ENCODE peak calls at places on chromosome 4, in seven cellular contexts. One of them, this sample, is unnamed.

GRCh38 chr4:111213520-111213919 is 590.6 kb upstream of the PITX2 start:
- DNase-seq in sigmoid colon: no peak
- DNase-seq in PC-3: no peak
- DNase-seq in kidney epithelial cell: no peak
- DNase-seq in stomach: no peak
- DNase-seq in adrenal gland: no peak
- DNase-seq in fibroblast of mammary gland: no peak
- DNase-seq in this sample: no peak

GRCh38 chr4:4542824-4543485 is 1.1 kb upstream of the STX18 start:
- DNase-seq in stomach: no peak
- DNase-seq in adrenal gland: no peak
- DNase-seq in kidney epithelial cell: no peak
- DNase-seq in PC-3: no peak
- DNase-seq in sigmoid colon: no peak
- DNase-seq in fibroblast of mammary gland: peak; percentile 33
- DNase-seq in this sample: no peak

GRCh38 chr4:24686866-24687672 is 102.7 kb upstream of the DHX15 start:
- DNase-seq in kidney epithelial cell: no peak
- DNase-seq in stomach: peak; percentile 66
- DNase-seq in PC-3: peak; percentile 54
- DNase-seq in fibroblast of mammary gland: peak; percentile 12
- DNase-seq in sigmoid colon: no peak
- DNase-seq in adrenal gland: peak; percentile 23
- DNase-seq in this sample: no peak

GRCh38 chr4:158949094-158949493 is 153.8 kb upstream of the RAPGEF2 start:
- DNase-seq in kidney epithelial cell: no peak
- DNase-seq in sigmoid colon: no peak
- DNase-seq in stomach: no peak
- DNase-seq in PC-3: peak; percentile 35
- DNase-seq in fibroblast of mammary gland: peak; percentile 68
- DNase-seq in adrenal gland: no peak
- DNase-seq in this sample: peak; percentile 19

GRCh38 chr4:76896731-76897521 is 1.0 kb downstream of the SOWAHB start:
- DNase-seq in kidney epithelial cell: no peak
- DNase-seq in adrenal gland: peak; percentile 42
- DNase-seq in PC-3: peak; percentile 22
- DNase-seq in stomach: peak; percentile 70
- DNase-seq in fibroblast of mammary gland: no peak
- DNase-seq in sigmoid colon: no peak
- DNase-seq in this sample: no peak

GRCh38 chr4:114659386-114660008 is 60.9 kb downstream of the UGT8 start:
- DNase-seq in kidney epithelial cell: peak; percentile 50
- DNase-seq in fibroblast of mammary gland: peak; percentile 71
- DNase-seq in stomach: peak; percentile 67
- DNase-seq in sigmoid colon: no peak
- DNase-seq in PC-3: peak; percentile 68
- DNase-seq in adrenal gland: peak; percentile 45
- DNase-seq in this sample: peak; percentile 24

GRCh38 chr4:134862116-134862515 is 660.5 kb upstream of the PABPC4L start:
- DNase-seq in PC-3: peak; percentile 32
- DNase-seq in kidney epithelial cell: no peak
- DNase-seq in adrenal gland: no peak
- DNase-seq in fibroblast of mammary gland: no peak
- DNase-seq in stomach: no peak
- DNase-seq in sigmoid colon: no peak
- DNase-seq in this sample: no peak

GRCh38 chr4:70559216-70559830 is 32.7 kb upstream of the AMBN start:
- DNase-seq in kidney epithelial cell: peak; percentile 5
- DNase-seq in PC-3: peak; percentile 79
- DNase-seq in adrenal gland: peak; percentile 49
- DNase-seq in sigmoid colon: no peak
- DNase-seq in fibroblast of mammary gland: peak; percentile 38
- DNase-seq in stomach: peak; percentile 60
- DNase-seq in this sample: no peak

GRCh38 chr4:55347610-55348228 is 1.7 kb downstream of the SRD5A3 start:
- DNase-seq in kidney epithelial cell: no peak
- DNase-seq in sigmoid colon: no peak
- DNase-seq in PC-3: peak; percentile 42
- DNase-seq in stomach: no peak
- DNase-seq in adrenal gland: no peak
- DNase-seq in fibroblast of mammary gland: peak; percentile 36
- DNase-seq in this sample: no peak

GRCh38 chr4:113423631-113424030 is 337.9 kb downstream of the CAMK2D start:
- DNase-seq in sigmoid colon: no peak
- DNase-seq in stomach: no peak
- DNase-seq in fibroblast of mammary gland: peak; percentile 45
- DNase-seq in kidney epithelial cell: no peak
- DNase-seq in PC-3: no peak
- DNase-seq in adrenal gland: no peak
- DNase-seq in this sample: no peak

GRCh38 chr4:89897867-89898266 is 3.2 kb downstream of the MMRN1 start:
- DNase-seq in PC-3: no peak
- DNase-seq in adrenal gland: no peak
- DNase-seq in kidney epithelial cell: no peak
- DNase-seq in stomach: no peak
- DNase-seq in fibroblast of mammary gland: no peak
- DNase-seq in sigmoid colon: no peak
- DNase-seq in this sample: no peak

GRCh38 chr4:89899157-89899556 is 4.5 kb downstream of the MMRN1 start:
- DNase-seq in adrenal gland: no peak
- DNase-seq in fibroblast of mammary gland: no peak
- DNase-seq in stomach: no peak
- DNase-seq in kidney epithelial cell: no peak
- DNase-seq in sigmoid colon: no peak
- DNase-seq in PC-3: no peak
- DNase-seq in this sample: no peak

GRCh38 chr4:89898304-89898716 is 3.7 kb downstream of the MMRN1 start:
- DNase-seq in kidney epithelial cell: no peak
- DNase-seq in fibroblast of mammary gland: no peak
- DNase-seq in sigmoid colon: no peak
- DNase-seq in stomach: peak; percentile 76
- DNase-seq in PC-3: no peak
- DNase-seq in adrenal gland: no peak
- DNase-seq in this sample: no peak

GRCh38 chr4:89899854-89900253 is 5.2 kb downstream of the MMRN1 start:
- DNase-seq in adrenal gland: no peak
- DNase-seq in stomach: no peak
- DNase-seq in fibroblast of mammary gland: no peak
- DNase-seq in sigmoid colon: no peak
- DNase-seq in PC-3: no peak
- DNase-seq in kidney epithelial cell: no peak
- DNase-seq in this sample: no peak

DNA sequence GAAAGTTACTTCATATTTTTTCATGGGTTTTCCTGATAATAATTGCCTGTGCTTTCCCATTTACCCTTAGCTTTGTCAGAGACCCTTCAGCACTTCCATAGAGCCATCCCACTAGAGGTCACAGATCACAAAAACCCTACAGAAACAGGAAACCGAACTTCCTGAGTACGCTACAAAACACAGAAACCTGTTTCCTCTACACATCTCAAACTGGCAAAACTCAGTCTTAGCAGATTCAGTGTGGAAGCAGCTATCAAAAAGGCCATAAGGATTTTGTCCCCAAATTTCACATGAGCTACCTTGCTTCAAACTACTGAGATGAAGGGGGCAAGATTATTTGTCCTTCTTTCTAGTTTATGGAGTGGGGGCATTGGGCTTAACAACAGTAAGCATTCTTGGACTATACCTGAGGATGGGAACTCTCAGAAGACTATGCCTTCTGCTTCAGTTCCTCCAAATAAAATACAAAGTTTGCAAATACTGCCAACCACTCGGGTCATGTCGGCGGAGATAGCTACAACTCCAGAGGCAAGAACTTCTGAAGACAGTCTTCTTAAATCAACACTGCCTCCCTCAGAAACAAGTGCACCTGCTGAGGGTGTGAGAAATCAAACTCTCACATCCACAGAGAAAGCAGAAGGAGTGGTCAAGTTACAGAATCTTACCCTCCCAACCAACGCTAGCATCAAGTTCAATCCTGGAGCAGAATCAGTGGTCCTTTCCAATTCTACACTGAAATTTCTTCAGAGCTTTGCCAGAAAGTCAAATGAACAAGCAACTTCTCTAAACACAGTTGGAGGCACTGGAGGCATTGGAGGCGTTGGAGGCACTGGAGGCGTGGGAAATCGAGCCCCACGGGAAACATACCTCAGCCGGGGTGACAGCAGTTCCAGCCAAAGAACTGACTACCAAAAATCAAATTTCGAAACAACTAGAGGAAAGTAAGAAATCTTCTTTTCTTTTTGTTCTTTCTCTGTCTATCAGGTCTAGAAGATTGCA is at the start of gene MMRN1:
- DNase-seq in kidney epithelial cell: no peak
- DNase-seq in PC-3: no peak
- DNase-seq in stomach: no peak
- DNase-seq in sigmoid colon: no peak
- DNase-seq in fibroblast of mammary gland: no peak
- DNase-seq in adrenal gland: no peak
- DNase-seq in this sample: no peak
- H3K4me3 ChIP-seq in kidney epithelial cell: no peak within 1 kb of the TSS
- H3K4me3 ChIP-seq in PC-3: no peak within 1 kb of the TSS
- H3K4me3 ChIP-seq in stomach: no peak within 1 kb of the TSS
- H3K4me3 ChIP-seq in sigmoid colon: no peak within 1 kb of the TSS
- H3K4me3 ChIP-seq in fibroblast of mammary gland: no peak within 1 kb of the TSS
- H3K4me3 ChIP-seq in adrenal gland: no peak within 1 kb of the TSS
- H3K4me3 ChIP-seq in this sample: no peak within 1 kb of the TSS

GRCh38 chr4:3529363-3529762 is 2.9 kb downstream of the LRPAP1 start:
- DNase-seq in adrenal gland: peak; percentile 47
- DNase-seq in fibroblast of mammary gland: peak; percentile 38
- DNase-seq in PC-3: no peak
- DNase-seq in stomach: no peak
- DNase-seq in kidney epithelial cell: no peak
- DNase-seq in sigmoid colon: peak; percentile 67
- DNase-seq in this sample: no peak
- H3K4me3 ChIP-seq in adrenal gland: no peak overlapping the region
- H3K4me3 ChIP-seq in fibroblast of mammary gland: no peak overlapping the region
- H3K4me3 ChIP-seq in PC-3: no peak overlapping the region
- H3K4me3 ChIP-seq in stomach: no peak overlapping the region
- H3K4me3 ChIP-seq in kidney epithelial cell: no peak overlapping the region
- H3K4me3 ChIP-seq in sigmoid colon: no peak overlapping the region
- H3K4me3 ChIP-seq in this sample: no peak overlapping the region

GRCh38 chr4:87053064-87053693 is 118.4 kb downstream of the AFF1 start:
- DNase-seq in fibroblast of mammary gland: no peak
- DNase-seq in kidney epithelial cell: no peak
- DNase-seq in stomach: no peak
- DNase-seq in sigmoid colon: no peak
- DNase-seq in adrenal gland: no peak
- DNase-seq in PC-3: peak; percentile 4
- DNase-seq in this sample: no peak

GRCh38 chr4:87050596-87050995 is 115.8 kb downstream of the AFF1 start:
- DNase-seq in stomach: no peak
- DNase-seq in PC-3: no peak
- DNase-seq in fibroblast of mammary gland: no peak
- DNase-seq in adrenal gland: no peak
- DNase-seq in kidney epithelial cell: no peak
- DNase-seq in sigmoid colon: no peak
- DNase-seq in this sample: no peak

GRCh38 chr4:87049508-87049907 is 114.7 kb downstream of the AFF1 start:
- DNase-seq in sigmoid colon: no peak
- DNase-seq in adrenal gland: no peak
- DNase-seq in stomach: no peak
- DNase-seq in PC-3: no peak
- DNase-seq in fibroblast of mammary gland: no peak
- DNase-seq in kidney epithelial cell: no peak
- DNase-seq in this sample: no peak

GRCh38 chr4:87052615-87053014 is 117.8 kb downstream of the AFF1 start:
- DNase-seq in sigmoid colon: no peak
- DNase-seq in kidney epithelial cell: no peak
- DNase-seq in PC-3: no peak
- DNase-seq in stomach: no peak
- DNase-seq in adrenal gland: no peak
- DNase-seq in fibroblast of mammary gland: no peak
- DNase-seq in this sample: no peak

DNA sequence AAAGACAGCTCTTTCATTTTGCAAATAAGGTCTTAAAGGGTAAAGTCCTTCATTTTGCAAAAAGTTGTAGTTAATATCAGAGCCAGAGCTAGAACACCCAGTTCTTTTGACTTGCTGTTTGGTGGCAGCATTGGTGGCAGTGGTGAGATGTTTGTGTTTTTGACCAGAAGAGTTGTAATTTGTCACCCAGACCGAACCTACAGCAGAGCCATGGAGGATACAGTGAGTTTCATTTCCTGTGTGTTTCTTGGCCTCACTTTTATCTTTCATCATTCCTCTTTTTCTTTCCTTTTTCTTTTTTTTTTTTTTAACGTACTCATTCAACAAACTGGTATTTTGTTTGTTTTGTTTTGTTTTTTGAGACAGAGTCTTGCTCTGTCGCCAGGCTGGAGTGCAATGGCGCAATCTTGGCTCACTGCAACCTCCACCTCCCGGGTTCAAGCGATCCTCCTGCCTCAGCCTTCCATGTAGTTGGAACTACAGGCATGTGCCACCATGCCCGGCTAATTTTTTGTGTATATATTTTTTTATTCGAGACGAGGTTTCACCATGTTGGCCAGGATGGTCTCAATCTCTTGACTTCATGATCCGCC is 116.4 kb downstream of the AFF1 start:
- DNase-seq in kidney epithelial cell: no peak
- DNase-seq in PC-3: no peak
- DNase-seq in stomach: no peak
- DNase-seq in fibroblast of mammary gland: peak; percentile 56
- DNase-seq in adrenal gland: no peak
- DNase-seq in sigmoid colon: no peak
- DNase-seq in this sample: no peak
- H3K4me3 ChIP-seq in kidney epithelial cell: no peak overlapping the region
- H3K4me3 ChIP-seq in PC-3: no peak overlapping the region
- H3K4me3 ChIP-seq in stomach: no peak overlapping the region
- H3K4me3 ChIP-seq in fibroblast of mammary gland: no peak overlapping the region
- H3K4me3 ChIP-seq in adrenal gland: no peak overlapping the region
- H3K4me3 ChIP-seq in sigmoid colon: no peak overlapping the region
- H3K4me3 ChIP-seq in this sample: no peak overlapping the region

DNA sequence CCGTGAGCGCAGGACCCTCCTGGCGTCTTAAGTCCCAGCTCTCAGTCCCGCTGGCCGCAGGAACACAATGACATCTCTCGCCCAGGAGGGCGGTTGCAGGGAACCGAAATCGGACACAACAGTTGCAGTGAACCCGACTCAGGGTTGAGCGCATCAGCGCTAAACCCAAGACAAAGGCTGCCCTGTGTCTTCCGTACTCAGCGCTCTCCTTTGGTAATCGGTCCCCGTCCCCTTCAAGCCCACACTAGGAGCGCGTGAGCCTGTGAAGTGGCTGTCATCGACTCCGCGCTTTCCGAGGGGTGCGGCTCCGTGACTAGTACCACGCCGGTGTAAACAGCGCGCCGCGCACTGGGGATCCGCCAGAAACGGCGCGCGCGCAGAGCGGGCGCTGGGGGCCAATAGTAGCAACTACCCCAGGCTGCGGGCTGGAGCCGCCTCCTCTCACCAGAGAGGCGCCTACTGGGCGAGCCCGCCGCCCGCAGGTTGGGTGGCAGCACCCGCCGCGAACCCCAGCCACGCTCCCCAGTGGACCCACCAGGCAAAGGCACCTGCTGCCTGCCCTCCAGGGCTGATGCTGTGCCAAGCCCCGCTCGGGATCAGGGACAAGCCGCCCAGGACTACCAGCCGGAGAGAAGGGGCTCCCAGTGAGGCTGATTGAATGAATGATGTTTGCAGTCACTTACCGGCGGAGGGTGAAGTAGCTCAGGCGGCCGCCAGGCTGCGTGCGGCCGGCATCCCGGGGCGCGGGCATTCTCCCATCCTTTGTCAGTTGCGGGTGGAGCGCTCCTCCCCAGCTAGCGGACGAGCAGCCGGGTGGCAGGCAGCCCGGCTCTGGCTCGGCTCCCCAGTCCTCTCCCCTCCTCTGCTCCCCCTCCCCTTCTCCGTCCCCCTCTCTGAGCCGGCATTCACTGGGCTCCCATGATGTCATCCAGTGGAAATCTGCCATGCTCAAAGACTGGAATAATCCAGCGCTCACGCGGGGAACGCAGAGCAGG is 370.4 kb upstream of the SMIM31 start:
- DNase-seq in sigmoid colon: peak; percentile 63
- DNase-seq in stomach: no peak
- DNase-seq in adrenal gland: no peak
- DNase-seq in fibroblast of mammary gland: peak; percentile 22
- DNase-seq in kidney epithelial cell: no peak
- DNase-seq in PC-3: no peak
- DNase-seq in this sample: no peak
- H3K4me3 ChIP-seq in sigmoid colon: peak overlapping the region; percentile 12
- H3K4me3 ChIP-seq in stomach: peak overlapping the region; percentile 20
- H3K4me3 ChIP-seq in adrenal gland: peak overlapping the region; percentile 11
- H3K4me3 ChIP-seq in fibroblast of mammary gland: peak overlapping the region; percentile 31
- H3K4me3 ChIP-seq in kidney epithelial cell: peak overlapping the region; percentile 58
- H3K4me3 ChIP-seq in PC-3: no peak overlapping the region
- H3K4me3 ChIP-seq in this sample: peak overlapping the region; percentile 35